ENCODE peak calls at places on chromosomes 7 and 10, in five cellular contexts. X, T, I, U and Y are unnamed samples.

GRCh38 chr10:76191371-76191770 is 759.9 kb downstream of the LRMDA start:
- DNase-seq in X (no peak), T (no peak), I (no peak), U (no peak), Y (no peak)

GRCh38 chr10:73139251-73139650 is 28.6 kb downstream of the ECD start:
- DNase-seq in X (no peak), T (no peak), I (no peak), U (no peak), Y (no peak)

GRCh38 chr7:137592232-137592896 is 248.8 kb upstream of the PTN start:
- DNase-seq in X (peak), T (peak), I (no peak), U (peak), Y (peak)

GRCh38 chr10:110260746-110261477 is 43.8 kb downstream of the SMNDC1 start:
- DNase-seq in X (no peak), T (no peak), I (no peak), U (no peak), Y (no peak)

GRCh38 chr10:12839349-12839927 is 162.1 kb downstream of the CCDC3 start:
- DNase-seq in X (no peak), T (no peak), I (no peak), U (no peak), Y (no peak)

GRCh38 chr7:89094269-89094668 is 298.7 kb upstream of the TEX47 start:
- DNase-seq in X (no peak), T (no peak), I (no peak), U (no peak), Y (no peak)

GRCh38 chr7:129609666-129610065 is 1.9 kb upstream of the NRF1 start:
- DNase-seq in X (no peak), T (no peak), I (no peak), U (no peak), Y (no peak)

GRCh38 chr10:77383861-77384553 is 253.6 kb downstream of the KCNMA1 start:
- DNase-seq in X (no peak), T (no peak), I (no peak), U (no peak), Y (no peak)

GRCh38 chr7:119720541-119720940 is 552.4 kb upstream of the KCND2 start:
- DNase-seq in X (no peak), T (no peak), I (no peak), U (no peak), Y (peak)

GRCh38 chr10:50740351-50740688 is 584 bp downstream of the ASAH2B start:
- DNase-seq in X (no peak), T (no peak), I (peak), U (peak), Y (no peak)

GRCh38 chr10:122149607-122150505 is 121.2 kb upstream of the BTBD16 start:
- DNase-seq in X (no peak), T (no peak), I (no peak), U (no peak), Y (no peak)

GRCh38 chr10:131885391-131886165 is 15.2 kb upstream of the PPP2R2D start:
- DNase-seq in X (peak), T (peak), I (no peak), U (peak), Y (peak)

DNA sequence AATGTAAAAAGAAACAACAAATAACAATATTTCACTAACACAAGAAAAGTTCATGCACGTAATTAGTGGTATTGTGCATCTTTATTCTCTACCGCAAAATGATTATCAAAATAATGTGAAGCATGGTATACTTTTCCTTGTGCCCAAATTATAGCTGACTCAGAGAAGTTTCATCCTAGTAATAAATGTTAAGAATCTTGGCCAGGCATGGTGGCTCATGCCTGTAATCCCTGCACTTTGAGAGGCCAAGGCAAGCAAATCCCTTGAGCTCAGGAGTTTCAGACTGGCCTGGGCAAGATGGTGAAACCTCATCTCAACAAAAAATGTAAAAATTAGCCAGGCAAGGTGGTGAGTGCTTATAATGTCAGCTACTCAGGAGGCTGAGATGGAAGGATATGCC is 105.0 kb downstream of the KMT2C start:
- DNase-seq in X (no peak), T (no peak), I (no peak), U (no peak), Y (no peak)
- TF ChIP-seq RAD21 in X (no peak), T (no peak), I (no peak), U (no peak), Y (no peak)

GRCh38 chr10:18713077-18713476 is 53.8 kb downstream of the ARL5B start:
- DNase-seq in X (no peak), T (no peak), I (no peak), U (peak), Y (peak)
- TF ChIP-seq REST in X (no peak), T (no peak), I (no peak), U (no peak), Y (no peak)

GRCh38 chr10:29791773-29792172 is 157.0 kb upstream of the SVIL start:
- DNase-seq in X (no peak), T (no peak), I (no peak), U (no peak), Y (no peak)
- TF ChIP-seq EP300 in X (no peak), T (no peak), I (no peak), U (no peak), Y (no peak)

GRCh38 chr10:6237189-6237496 is 34.4 kb downstream of the PFKFB3 start:
- DNase-seq in X (no peak), T (no peak), I (no peak), U (no peak), Y (no peak)

GRCh38 chr10:6240254-6240653 is 37.5 kb downstream of the PFKFB3 start:
- DNase-seq in X (no peak), T (no peak), I (no peak), U (no peak), Y (no peak)

GRCh38 chr10:6236349-6237188 is 33.8 kb downstream of the PFKFB3 start:
- DNase-seq in X (no peak), T (no peak), I (no peak), U (no peak), Y (no peak)

GRCh38 chr10:6242089-6242488 is 39.4 kb downstream of the PFKFB3 start:
- DNase-seq in X (no peak), T (no peak), I (no peak), U (no peak), Y (no peak)

GRCh38 chr10:6239213-6239991 is 36.7 kb downstream of the PFKFB3 start:
- DNase-seq in X (peak), T (peak), I (peak), U (peak), Y (peak)
- TF ChIP-seq RAD21 in X (no peak), T (no peak), I (no peak), U (no peak), Y (no peak)

GRCh38 chr7:84204655-84205054 is 10.1 kb upstream of the SEMA3A start:
- DNase-seq in X (no peak), T (no peak), I (no peak), U (no peak), Y (no peak)
- TF ChIP-seq REST in X (no peak), T (no peak), I (no peak), U (no peak), Y (no peak)

GRCh38 chr10:74589226-74589673 is 237.2 kb upstream of the KAT6B start:
- DNase-seq in X (peak), T (peak), I (peak), U (no peak), Y (peak)
- TF ChIP-seq EP300 in X (no peak), T (peak), I (peak), U (no peak), Y (no peak)